ENCODE peak calls at places on chromosome 9, in five cellular contexts. B is upper lobe of left lung, I is A549, Z is transverse colon, V is ovary. M is an unnamed sample. For H3K4me1, the result is how much of the 10 kb centered on the place peaks cover.

GRCh38 chr9:110180713-110181434 is 27.1 kb downstream of the C9orf152 start:
- DNase-seq in I (peak), V (no peak), Z (no peak), B (peak), M (no peak)

GRCh38 chr9:135156525-135157510 is 69.3 kb downstream of the OLFM1 start:
- DNase-seq in Z (peak), I (peak), B (peak), V (peak), M (peak)

GRCh38 chr9:79362100-79363081 is 209.4 kb upstream of the TLE4 start:
- DNase-seq in B (no peak), I (peak), V (no peak), Z (no peak), M (no peak)

GRCh38 chr9:127104465-127105311 is 17.7 kb downstream of the ANGPTL2 start:
- DNase-seq in V (no peak), Z (no peak), I (no peak), B (no peak), M (no peak)

GRCh38 chr9:18786196-18786595 is 246.8 kb downstream of the SAXO1 start:
- DNase-seq in V (no peak), B (no peak), Z (no peak), I (no peak), M (no peak)

GRCh38 chr9:95087659-95088242 is 229.8 kb downstream of the FANCC start:
- DNase-seq in B (peak), Z (peak), V (no peak), I (peak), M (no peak)

GRCh38 chr9:108562176-108562575 is 293.6 kb downstream of the ACTL7B start:
- DNase-seq in V (no peak), Z (no peak), B (no peak), I (no peak), M (no peak)

GRCh38 chr9:114091711-114092110 is 7.4 kb downstream of the KIF12 start:
- DNase-seq in B (no peak), V (no peak), Z (no peak), I (no peak), M (no peak)

GRCh38 chr9:120866651-120867050 is 10.3 kb downstream of the PHF19 start:
- DNase-seq in V (no peak), I (no peak), Z (no peak), B (no peak), M (no peak)

GRCh38 chr9:35871514-35871913 is 1.3 kb upstream of the OR13J1 start:
- DNase-seq in B (no peak), I (no peak), V (no peak), Z (no peak), M (no peak)

GRCh38 chr9:116901260-116901659 is 214.2 kb downstream of the TRIM32 start:
- DNase-seq in Z (no peak), V (no peak), B (no peak), I (no peak), M (no peak)

GRCh38 chr9:77952641-77953341 is 78.8 kb downstream of the GNAQ start:
- DNase-seq in I (no peak), Z (no peak), V (no peak), B (peak), M (no peak)

GRCh38 chr9:4596165-4596922 is 65.8 kb upstream of the PLPP6 start:
- DNase-seq in V (no peak), I (no peak), Z (peak), B (no peak), M (no peak)

GRCh38 chr9:116815828-116816227 is 128.7 kb downstream of the TRIM32 start:
- DNase-seq in B (no peak), I (no peak), V (no peak), Z (no peak), M (no peak)

GRCh38 chr9:108698801-108699200 is 157.0 kb downstream of the ACTL7B start:
- DNase-seq in I (no peak), Z (no peak), B (no peak), V (no peak), M (no peak)

GRCh38 chr9:38621434-38622082 is 1.2 kb upstream of the ANKRD18A start:
- DNase-seq in B (peak), I (peak), Z (peak), V (no peak), M (no peak)

GRCh38 chr9:105039180-105039799 is 111.3 kb upstream of the ABCA1 start:
- DNase-seq in Z (no peak), B (no peak), V (no peak), I (no peak), M (no peak)

GRCh38 chr9:80061940-80062339 is 490.2 kb downstream of the TLE4 start:
- DNase-seq in B (no peak), I (peak), V (no peak), Z (no peak), M (no peak)

GRCh38 chr9:33290247-33290993 is at the start of gene NFX1:
- DNase-seq in I (peak), Z (peak), B (peak), V (peak), M (peak)
- H3K4me1 ChIP-seq in I (under half), Z (under half), B (under half), V (under half), M (half or more)

DNA sequence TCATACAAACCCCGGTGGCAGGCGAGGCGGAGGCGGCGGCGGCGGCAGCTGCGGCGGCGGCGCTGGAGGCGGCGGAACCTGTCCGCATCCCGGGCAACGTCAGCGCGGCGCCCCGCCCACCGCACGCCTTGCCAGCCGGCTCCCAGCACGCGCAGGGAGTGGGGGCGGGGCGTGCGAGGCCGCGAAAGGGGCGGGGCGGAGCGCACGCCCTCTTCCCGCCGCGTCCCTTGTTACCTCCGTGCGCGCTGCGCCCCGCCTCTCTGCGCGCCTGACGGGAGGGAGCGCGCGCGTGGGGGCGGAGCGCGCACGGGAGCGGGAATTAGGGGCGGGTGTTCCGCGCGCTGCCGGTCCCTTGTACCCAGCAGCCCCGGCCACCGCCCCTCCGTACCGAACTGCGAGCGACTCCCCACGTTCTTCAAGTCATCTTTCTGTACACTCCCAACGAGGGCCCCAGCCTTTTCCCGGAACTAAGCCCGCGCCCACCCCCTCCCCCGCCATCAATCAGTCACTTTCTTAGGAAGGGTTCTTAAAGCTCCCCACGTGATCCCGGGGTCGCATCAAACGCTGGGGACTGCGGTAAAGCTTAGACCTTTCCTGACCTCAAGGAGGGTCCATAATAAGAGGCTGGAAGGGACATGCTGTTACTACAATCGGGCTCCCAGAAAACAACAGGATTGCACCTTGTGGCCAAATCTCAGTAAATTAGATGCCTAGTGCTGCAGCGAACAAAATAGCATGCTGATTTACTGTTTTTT is at the start of gene AGTPBP1:
- DNase-seq in V (peak), B (peak), Z (peak), I (peak), M (peak)
- TF ChIP-seq EP300 in V (no peak), B (no peak), Z (peak), I (no peak), M (no peak)

GRCh38 chr9:92270511-92270910 is 23.0 kb downstream of the IARS1 start:
- DNase-seq in V (no peak), B (no peak), I (no peak), Z (no peak), M (no peak)
- H3K4me1 ChIP-seq in V (under half), B (under half), I (under half), Z (under half), M (under half)

DNA sequence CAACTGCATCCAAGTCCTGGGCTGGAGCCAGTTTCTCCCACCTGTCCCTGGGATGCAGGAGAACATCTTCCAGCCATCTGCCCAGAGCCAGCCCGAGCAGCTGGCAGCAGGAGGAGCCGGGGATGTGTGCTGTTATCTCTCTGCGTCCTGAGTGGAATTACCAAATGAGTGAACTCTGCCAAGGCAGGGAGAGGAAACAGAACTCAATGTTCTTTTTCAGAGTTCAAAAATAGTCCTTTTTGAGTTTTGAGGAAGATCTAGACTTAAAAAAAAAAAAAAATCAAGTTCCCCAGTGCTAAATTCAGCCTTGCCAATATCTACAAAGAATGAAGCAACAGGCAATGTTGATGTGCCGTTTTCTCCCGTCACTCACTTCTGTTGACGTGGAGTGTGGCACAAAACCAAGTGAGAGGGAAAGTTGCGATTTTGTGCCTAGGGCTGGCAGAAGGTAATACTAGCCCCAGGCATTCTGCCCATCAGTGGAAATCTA is 56.2 kb downstream of the TMOD1 start:
- DNase-seq in I (no peak), V (peak), B (peak), Z (peak), M (peak)
- TF ChIP-seq EP300 in I (no peak), V (peak), B (peak), Z (peak), M (peak)

GRCh38 chr9:133957328-133957727 is 34.8 kb downstream of the VAV2 start:
- DNase-seq in V (no peak), I (no peak), Z (no peak), B (no peak), M (no peak)

GRCh38 chr9:133958756-133959155 is 33.4 kb downstream of the VAV2 start:
- DNase-seq in V (no peak), Z (no peak), I (no peak), B (no peak), M (no peak)

GRCh38 chr9:133959966-133960567 is 32.1 kb downstream of the VAV2 start:
- DNase-seq in I (no peak), V (peak), Z (no peak), B (no peak), M (no peak)

GRCh38 chr9:133960568-133961129 is 31.5 kb downstream of the VAV2 start:
- DNase-seq in V (no peak), I (no peak), Z (no peak), B (peak), M (no peak)

DNA sequence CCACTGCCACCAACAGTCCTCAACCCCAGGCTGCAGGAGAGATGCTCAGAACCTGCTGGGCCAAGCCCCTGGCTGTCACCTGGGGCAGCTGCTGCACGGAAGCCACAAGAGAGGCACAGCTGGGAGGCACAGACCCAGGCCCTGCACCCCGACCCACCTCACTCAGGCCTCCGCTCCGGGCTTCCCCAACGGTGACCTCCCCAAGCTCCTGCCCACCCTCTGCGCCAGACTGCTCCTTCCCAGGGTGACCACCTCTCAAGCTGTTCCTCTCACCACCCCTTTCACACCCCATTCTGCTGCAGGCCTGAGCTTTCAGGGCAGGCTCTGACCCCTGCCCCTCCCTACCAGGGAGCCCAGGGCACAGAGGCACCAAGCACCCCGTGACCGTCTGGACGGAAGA is 33.0 kb downstream of the VAV2 start:
- DNase-seq in V (no peak), Z (no peak), I (no peak), B (no peak), M (no peak)
- H3K4me1 ChIP-seq in V (under half), Z (under half), I (under half), B (half or more), M (under half)